ENCODE peak calls at places on chromosome 7, in four cellular contexts. C is HepG2, F is K562, D is GM12878. B is an unnamed sample.
A peak's percentile ranks its signal among the peaks of the same experiment; 100 is the strongest.

GRCh38 chr7:122033641-122034040 is 110.4 kb downstream of the AASS start:
- DNase-seq in C (no peak), F (no peak), D (no peak), B (no peak)

GRCh38 chr7:10779465-10780399 is 193.9 kb upstream of the PHF14 start:
- DNase-seq in C (no peak), F (peak; percentile 72), D (no peak), B (no peak)

GRCh38 chr7:1268866-1269265 is 36.2 kb downstream of the UNCX start:
- DNase-seq in C (no peak), F (no peak), D (no peak), B (no peak)

GRCh38 chr7:6705959-6706665 is 635 bp downstream of the ZNF12 start:
- DNase-seq in C (peak; percentile 9), F (peak; percentile 65), D (no peak), B (peak; percentile 33)

GRCh38 chr7:22633954-22634474 is 93.0 kb upstream of the IL6 start:
- DNase-seq in C (no peak), F (no peak), D (no peak), B (no peak)

GRCh38 chr7:90680496-90680895 is 84.4 kb downstream of the CDK14 start:
- DNase-seq in C (no peak), F (no peak), D (no peak), B (no peak)

GRCh38 chr7:19522486-19522885 is 186.4 kb downstream of the POLR1F start:
- DNase-seq in C (no peak), F (no peak), D (no peak), B (peak; percentile 68)

GRCh38 chr7:130299909-130300308 is 6.9 kb downstream of the CPA4 start:
- DNase-seq in C (no peak), F (no peak), D (no peak), B (no peak)

GRCh38 chr7:73683916-73684693 is 708 bp downstream of the BUD23 start:
- DNase-seq in C (no peak), F (no peak), D (no peak), B (no peak)

GRCh38 chr7:17304926-17305325 is 6.5 kb downstream of the AHR start:
- DNase-seq in C (no peak), F (no peak), D (no peak), B (peak; percentile 88)

GRCh38 chr7:78178319-78178718 is 379.7 kb downstream of the PHTF2 start:
- DNase-seq in C (no peak), F (no peak), D (no peak), B (peak; percentile 28)

DNA sequence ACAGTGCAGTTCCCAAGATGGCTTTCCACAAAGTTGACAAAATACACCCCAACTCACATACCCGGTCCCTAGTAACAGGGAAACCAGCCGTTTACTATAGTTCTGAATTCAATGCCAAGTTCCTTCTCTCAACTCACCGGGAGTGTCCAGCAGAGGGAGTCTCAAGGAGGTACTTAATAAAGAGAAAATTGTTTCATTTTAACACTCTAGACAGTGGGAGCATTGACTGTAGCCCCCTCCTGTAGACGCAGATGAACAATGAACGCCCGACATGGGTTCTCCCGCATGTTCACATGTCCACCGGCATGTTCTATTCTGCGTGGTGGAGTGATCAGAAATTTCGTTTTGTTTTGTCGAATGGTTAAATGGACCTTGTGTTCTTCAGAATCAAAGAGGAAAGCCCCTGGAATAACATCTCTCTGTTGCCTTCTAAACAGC is 1.9 kb downstream of the HIPK2 start:
- DNase-seq in C (peak; percentile 69), F (peak; percentile 81), D (peak; percentile 44), B (peak; percentile 85)
- TF ChIP-seq POLR2A in C (no peak), F (no peak), D (peak; percentile 43), B (peak; percentile 72)

GRCh38 chr7:15832996-15833395 is 146.5 kb upstream of the MEOX2 start:
- DNase-seq in C (no peak), F (no peak), D (no peak), B (no peak)
- TF ChIP-seq MXI1 in C (no peak), F (no peak), D (no peak), B (no peak)

DNA sequence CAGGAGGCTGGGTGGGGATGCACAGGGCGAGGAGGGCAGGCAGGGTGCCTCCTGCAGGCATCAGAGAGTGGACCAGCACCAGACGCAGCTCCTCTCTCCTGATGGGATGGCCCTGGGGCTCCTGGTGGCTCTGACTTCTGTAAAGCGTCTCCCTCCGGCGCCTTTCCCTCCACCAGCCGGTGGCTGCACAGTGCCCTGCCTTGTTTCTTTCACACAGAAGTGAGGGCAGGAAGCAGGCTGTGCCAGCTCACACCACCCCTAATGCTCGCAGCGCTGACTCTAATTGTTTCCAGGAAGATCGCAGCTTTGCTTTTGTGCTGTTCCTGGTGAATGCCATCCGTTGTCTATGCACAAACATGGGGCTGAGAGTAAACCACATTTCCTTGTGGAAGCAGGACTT is 152.3 kb upstream of the LANCL2 start:
- DNase-seq in C (no peak), F (no peak), D (no peak), B (no peak)
- TF ChIP-seq BHLHE40 in C (no peak), F (no peak), D (no peak), B (no peak)

DNA sequence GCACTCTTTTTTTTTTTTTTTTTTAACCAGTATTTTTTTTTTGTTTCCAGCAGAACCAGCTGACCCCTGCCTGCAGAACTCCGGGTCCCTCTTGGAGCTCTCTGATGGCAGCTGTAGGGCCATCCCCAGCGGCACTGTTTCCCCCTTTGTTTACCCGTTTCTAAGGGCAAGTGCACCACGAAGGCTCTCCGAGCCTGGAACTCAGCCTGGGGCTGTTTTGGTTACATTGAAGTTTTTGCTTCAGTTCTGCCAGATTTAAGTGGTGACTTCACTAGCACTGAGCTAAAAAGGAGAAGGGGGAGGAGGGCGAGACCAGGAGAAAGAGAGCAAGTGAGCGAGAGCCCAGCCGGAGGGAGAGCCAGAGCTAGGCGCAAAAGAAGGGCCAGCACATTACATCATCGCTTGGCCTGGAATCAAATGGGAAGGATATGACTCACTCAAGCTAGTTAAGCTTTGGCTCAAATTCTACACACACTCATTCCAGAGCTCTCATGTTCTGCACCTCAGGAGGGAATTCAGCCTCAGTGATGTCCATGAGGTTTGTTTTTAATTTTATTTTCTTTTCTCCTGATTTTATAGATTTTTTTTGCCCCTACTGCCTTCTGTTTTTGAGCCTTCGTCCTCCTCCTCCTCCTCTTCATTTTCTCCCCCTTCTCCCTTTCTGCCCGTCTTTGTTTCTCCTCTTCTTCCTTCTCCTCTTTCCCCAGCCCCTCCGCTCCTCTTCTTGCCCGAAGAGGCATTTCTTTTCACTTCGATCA is 272.3 kb downstream of the TRIL start:
- DNase-seq in C (peak; percentile 68), F (peak; percentile 38), D (no peak), B (peak; percentile 99)
- TF ChIP-seq POLR2A in C (no peak), F (no peak), D (no peak), B (peak; percentile 93)

GRCh38 chr7:111788426-111788825 is 226.1 kb upstream of the IMMP2L start:
- DNase-seq in C (no peak), F (no peak), D (no peak), B (peak; percentile 61)
- TF ChIP-seq MXI1 in C (no peak), F (no peak), D (no peak), B (no peak)

DNA sequence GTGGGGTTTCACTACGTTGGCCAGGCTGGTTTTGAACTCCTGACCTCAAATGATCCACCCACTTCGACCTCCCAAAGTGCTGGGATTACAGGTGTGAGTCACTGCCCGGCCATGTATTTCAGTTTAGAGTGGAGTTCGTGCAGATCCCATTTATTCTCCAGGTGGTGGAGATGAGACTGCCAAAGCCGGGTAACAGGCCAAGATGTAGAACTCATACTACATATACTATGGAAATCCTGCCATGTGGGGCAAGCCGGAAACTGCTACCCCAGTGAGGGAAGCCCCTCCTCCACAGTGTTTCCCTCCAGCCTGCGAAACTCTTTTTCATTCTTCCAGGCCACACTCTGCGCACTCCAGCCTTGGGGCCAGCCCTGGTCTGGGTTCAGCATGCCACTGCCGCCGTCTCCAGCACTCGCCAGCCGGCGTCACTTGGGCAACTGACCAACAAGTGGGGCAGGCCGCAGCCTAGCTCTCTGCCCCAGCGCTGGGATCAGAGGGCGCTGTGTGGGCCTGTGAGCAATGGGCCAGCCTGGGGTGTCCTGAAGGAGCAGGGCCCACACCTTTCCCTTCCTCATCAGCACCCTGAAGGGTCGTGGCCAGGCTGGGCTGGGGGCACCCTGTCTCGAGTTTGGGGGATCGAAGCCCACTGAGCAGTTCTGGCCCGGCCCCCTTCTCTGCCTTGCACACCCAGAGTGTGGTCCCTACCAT is 122.0 kb downstream of the TRRAP start:
- DNase-seq in C (no peak), F (no peak), D (no peak), B (no peak)
- TF ChIP-seq BHLHE40 in C (no peak), F (no peak), D (no peak), B (no peak)

GRCh38 chr7:100466830-100467605 is 3.0 kb upstream of the SPACDR start:
- DNase-seq in C (no peak), F (no peak), D (no peak), B (no peak)
- TF ChIP-seq POLR2A in C (no peak), F (no peak), D (peak; percentile 40), B (no peak)

B was measured in IMR-90.